ENCODE peak calls at places on chromosomes 3 and 15, in four cellular contexts. D is H1, O is HepG2, R is GM12878. F is an unnamed sample.

GRCh38 chr15:51356983-51357382 is 15.5 kb downstream of the GLDN start:
- DNase-seq in D (no peak), O (no peak), R (no peak), F (no peak)

GRCh38 chr3:112128843-112129727 is 4.0 kb downstream of the GCSAM start:
- DNase-seq in D (no peak), O (no peak), R (no peak), F (no peak)

GRCh38 chr3:55555866-55556621 is 68.9 kb upstream of the WNT5A start:
- DNase-seq in D (no peak), O (no peak), R (no peak), F (peak; percentile 30)

GRCh38 chr3:69065318-69065964 is 13.3 kb upstream of the TMF1 start:
- DNase-seq in D (no peak), O (no peak), R (no peak), F (no peak)

GRCh38 chr3:14329116-14329830 is 73.1 kb upstream of the SLC6A6 start:
- DNase-seq in D (peak; percentile 44), O (no peak), R (no peak), F (peak; percentile 91)

GRCh38 chr3:13623101-13623654 is 74.3 kb downstream of the FBLN2 start:
- DNase-seq in D (no peak), O (peak; percentile 10), R (no peak), F (no peak)

GRCh38 chr3:53775834-53776251 is 70.4 kb downstream of the CHDH start:
- DNase-seq in D (no peak), O (no peak), R (no peak), F (no peak)

GRCh38 chr3:25454411-25454927 is 26.4 kb downstream of the RARB start:
- DNase-seq in D (no peak), O (no peak), R (no peak), F (no peak)

GRCh38 chr3:51502562-51502910 is 2.7 kb upstream of the DCAF1 start:
- DNase-seq in D (no peak), O (no peak), R (no peak), F (no peak)

GRCh38 chr3:72573051-72573450 is 275.2 kb downstream of the SHQ1 start:
- DNase-seq in D (no peak), O (peak; percentile 38), R (no peak), F (no peak)

GRCh38 chr3:124745092-124745491 is 14.8 kb downstream of the UMPS start:
- DNase-seq in D (no peak), O (no peak), R (no peak), F (no peak)

GRCh38 chr3:189225431-189225830 is 53.7 kb downstream of the TPRG1 start:
- DNase-seq in D (no peak), O (no peak), R (no peak), F (no peak)

GRCh38 chr3:64399205-64399800 is 174.0 kb upstream of the PRICKLE2 start:
- DNase-seq in D (no peak), O (peak; percentile 21), R (no peak), F (peak; percentile 55)

GRCh38 chr3:58536501-58537411 is at the start of gene ACOX2:
- DNase-seq in D (no peak), O (no peak), R (no peak), F (no peak)

GRCh38 chr3:53350652-53351051 is 3.3 kb upstream of the DCP1A start:
- DNase-seq in D (no peak), O (peak; percentile 14), R (no peak), F (no peak)

GRCh38 chr3:12285003-12285555 is 3.8 kb upstream of the PPARG start:
- DNase-seq in D (no peak), O (no peak), R (no peak), F (no peak)

GRCh38 chr3:52253314-52254260 is 8.0 kb downstream of the PPM1M start:
- DNase-seq in D (no peak), O (no peak), R (peak; percentile 85), F (no peak)

GRCh38 chr15:58726867-58727266 is 22.6 kb downstream of the ADAM10 start:
- DNase-seq in D (no peak), O (no peak), R (no peak), F (no peak)

GRCh38 chr3:159455741-159456181 is 532.9 kb upstream of the IL12A start:
- DNase-seq in D (no peak), O (no peak), R (no peak), F (no peak)
- H3K4me3 ChIP-seq in D (no peak overlapping the region), O (no peak overlapping the region), R (no peak overlapping the region), F (no peak overlapping the region)

GRCh38 chr3:194871864-194872668 is 186.4 kb downstream of the FAM43A start:
- DNase-seq in D (no peak), O (no peak), R (no peak), F (no peak)

GRCh38 chr3:194870394-194871110 is 184.9 kb downstream of the FAM43A start:
- DNase-seq in D (no peak), O (no peak), R (no peak), F (no peak)

GRCh38 chr3:194869482-194870169 is 183.9 kb downstream of the FAM43A start:
- DNase-seq in D (no peak), O (no peak), R (no peak), F (no peak)

GRCh38 chr3:194872669-194872977 is 186.9 kb downstream of the FAM43A start:
- DNase-seq in D (no peak), O (no peak), R (no peak), F (peak; percentile 60)

DNA sequence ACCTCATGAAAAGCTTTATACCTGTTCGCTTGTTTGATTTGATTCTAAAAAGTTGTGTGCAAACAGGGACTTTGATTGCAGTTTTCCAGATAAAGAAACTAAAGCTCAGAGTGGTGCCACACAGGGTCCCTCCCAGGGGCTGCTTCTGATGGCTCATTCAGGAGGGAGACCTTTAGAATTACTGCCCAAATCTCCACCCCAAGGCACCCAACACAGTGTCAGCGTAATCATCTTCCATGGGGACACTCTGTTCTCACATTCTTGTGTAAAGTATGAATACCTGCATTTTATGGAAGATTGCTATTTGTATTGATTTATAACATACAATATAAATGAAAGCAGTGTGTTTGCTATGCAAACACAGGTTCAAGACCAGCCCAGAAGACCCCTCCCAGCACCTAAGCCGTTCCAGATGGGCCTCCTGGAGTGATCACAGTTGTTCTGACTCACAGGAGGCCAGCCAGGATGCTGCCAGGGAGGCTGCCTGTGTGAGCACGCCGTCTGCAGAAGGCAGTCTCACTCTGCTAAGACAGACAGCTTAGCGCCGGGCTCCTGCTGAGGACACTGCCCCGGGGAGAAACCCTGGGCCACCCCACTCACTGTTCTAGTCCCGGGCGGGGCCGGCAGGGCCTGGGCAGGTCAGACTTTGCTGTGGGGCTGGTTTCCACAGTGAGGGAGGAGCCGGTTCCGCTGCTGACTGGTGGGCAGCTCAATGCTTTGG is 185.6 kb downstream of the FAM43A start:
- DNase-seq in D (no peak), O (no peak), R (no peak), F (no peak)
- TF ChIP-seq SUZ12 in D (no peak), O (no peak), R (no peak), F (no peak)

GRCh38 chr3:119149484-119149883 is 3.5 kb downstream of the TEX55 start:
- DNase-seq in D (no peak), O (no peak), R (no peak), F (no peak)
- H3K4me3 ChIP-seq in D (no peak overlapping the region), O (no peak overlapping the region), R (no peak overlapping the region), F (no peak overlapping the region)

GRCh38 chr15:74349241-74349766 is 18.1 kb downstream of the CYP11A1 start:
- DNase-seq in D (no peak), O (no peak), R (no peak), F (no peak)

GRCh38 chr15:74343797-74344127 is 23.7 kb downstream of the CYP11A1 start:
- DNase-seq in D (no peak), O (no peak), R (no peak), F (no peak)

GRCh38 chr15:74343127-74343796 is 24.2 kb downstream of the CYP11A1 start:
- DNase-seq in D (no peak), O (no peak), R (no peak), F (no peak)

GRCh38 chr15:74347757-74348250 is 19.6 kb downstream of the CYP11A1 start:
- DNase-seq in D (no peak), O (no peak), R (no peak), F (no peak)

GRCh38 chr15:74345051-74345450 is 22.4 kb downstream of the CYP11A1 start:
- DNase-seq in D (no peak), O (no peak), R (no peak), F (no peak)
- TF ChIP-seq SUZ12 in D (no peak), O (no peak), R (no peak), F (no peak)

DNA sequence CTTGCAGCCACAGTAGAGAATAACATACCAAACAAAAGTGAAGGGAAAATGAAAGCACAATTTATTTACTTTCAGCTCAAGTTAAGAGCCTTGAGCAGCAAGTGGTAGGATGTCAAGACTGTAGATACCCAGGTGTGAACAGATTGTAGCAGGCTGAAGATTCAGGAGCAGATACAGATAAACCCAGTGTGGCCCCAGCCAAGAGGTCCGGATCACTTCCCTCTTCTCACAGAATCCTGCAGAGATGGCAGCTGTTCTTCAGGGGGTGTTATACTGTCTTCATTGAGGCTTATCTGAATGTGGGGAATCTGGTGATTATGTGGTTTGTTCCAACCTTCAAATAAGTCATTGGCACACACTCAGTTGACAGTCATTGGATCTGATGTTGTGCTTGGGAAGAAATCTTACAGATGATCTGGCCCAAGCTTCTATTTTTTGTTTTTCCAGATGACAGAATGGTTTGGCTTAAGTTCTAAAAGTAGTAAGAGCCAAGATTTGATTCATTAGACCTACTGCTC is 2.2 kb downstream of the STARD9 start:
- DNase-seq in D (no peak), O (no peak), R (no peak), F (no peak)
- H3K4me3 ChIP-seq in D (no peak overlapping the region), O (no peak overlapping the region), R (peak overlapping the region; percentile 30), F (no peak overlapping the region)

GRCh38 chr15:36232491-36232890 is 346.9 kb upstream of the CDIN1 start:
- DNase-seq in D (peak; percentile 5), O (no peak), R (no peak), F (peak; percentile 43)

GRCh38 chr15:36239509-36239908 is 339.9 kb upstream of the CDIN1 start:
- DNase-seq in D (no peak), O (no peak), R (no peak), F (no peak)

GRCh38 chr15:36230741-36231140 is 348.7 kb upstream of the CDIN1 start:
- DNase-seq in D (no peak), O (no peak), R (no peak), F (no peak)

GRCh38 chr15:36234743-36235142 is 344.7 kb upstream of the CDIN1 start:
- DNase-seq in D (no peak), O (no peak), R (no peak), F (no peak)

GRCh38 chr15:36235173-36235572 is 344.3 kb upstream of the CDIN1 start:
- DNase-seq in D (no peak), O (no peak), R (no peak), F (no peak)
- TF ChIP-seq SUZ12 in D (no peak), O (no peak), R (no peak), F (no peak)

GRCh38 chr15:68794869-68795268 is 25.8 kb downstream of the ANP32A start:
- DNase-seq in D (no peak), O (peak; percentile 20), R (no peak), F (no peak)
- H3K4me3 ChIP-seq in D (no peak overlapping the region), O (no peak overlapping the region), R (peak overlapping the region; percentile 60), F (no peak overlapping the region)

DNA sequence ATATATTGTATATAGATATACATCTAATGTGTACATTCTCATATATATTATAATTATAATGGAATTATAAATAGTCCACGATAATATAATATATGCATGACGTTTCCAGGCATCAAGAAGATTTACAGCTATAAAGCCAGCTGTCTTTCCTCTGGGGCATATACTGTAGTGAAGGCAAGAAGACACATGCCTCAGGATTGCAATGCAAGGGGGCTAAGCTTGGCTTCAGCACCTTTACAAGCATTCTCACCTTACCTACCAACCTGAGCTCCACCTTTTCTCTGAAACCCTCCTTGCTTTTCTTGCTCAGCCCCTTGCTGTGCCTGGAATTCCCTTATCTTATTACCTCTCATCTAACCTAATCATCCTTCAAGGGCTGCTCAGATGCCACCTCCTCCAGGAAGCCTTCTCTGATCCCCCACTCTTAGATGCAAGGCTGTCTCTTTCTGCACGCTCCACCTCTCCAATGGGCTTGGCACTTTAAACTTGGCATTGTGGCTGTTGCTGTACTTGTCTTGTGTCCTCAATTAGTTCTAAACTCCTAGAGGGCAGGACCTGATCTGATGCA is 72.9 kb upstream of the PIAS1 start:
- DNase-seq in D (no peak), O (no peak), R (no peak), F (no peak)
- TF ChIP-seq SUZ12 in D (no peak), O (no peak), R (no peak), F (no peak)